ENCODE peak calls at places on chromosomes 4 and X, in five cellular contexts. Q is NCI-H187 treated with DMSO at 0.1 percent for 48 hours; A is AG08396; S is stimulated activated CD4-positive, alpha-beta T cell treated with anti-CD3 and anti-CD28 coated beads, Interleukin-4, amount 100 ng/mL, for 24 hours; Z is left kidney. K is an unnamed sample.
A peak's percentile ranks its signal among the peaks of the same experiment; 100 is the strongest.

GRCh38 chr4:42390622-42391355 is 6.5 kb upstream of the SHISA3 start:
- DNase-seq in Q (no peak), A (no peak), S (no peak), Z (peak; percentile 53), K (no peak)

GRCh38 chr4:14994242-14994641 is 8.0 kb upstream of the CPEB2 start:
- DNase-seq in Q (no peak), A (no peak), S (no peak), Z (no peak), K (no peak)

GRCh38 chr4:17981063-17981462 is 40.5 kb downstream of the LCORL start:
- DNase-seq in Q (no peak), A (no peak), S (no peak), Z (no peak), K (no peak)

GRCh38 chr4:167581449-167581965 is 347.2 kb upstream of the SPOCK3 start:
- DNase-seq in Q (no peak), A (no peak), S (no peak), Z (no peak), K (no peak)

GRCh38 chrX:20029728-20030127 is 38.9 kb upstream of the BCLAF3 start:
- DNase-seq in Q (no peak), A (no peak), S (no peak), Z (peak; percentile 12), K (no peak)

GRCh38 chr4:31193516-31193915 is 473.3 kb downstream of the PCDH7 start:
- DNase-seq in Q (no peak), A (no peak), S (no peak), Z (no peak), K (no peak)

GRCh38 chr4:131488772-131489171 is 1660.3 kb upstream of the PCDH10 start:
- DNase-seq in Q (no peak), A (no peak), S (no peak), Z (no peak), K (no peak)

GRCh38 chrX:52426810-52427209 is 58.0 kb downstream of the XAGE2 start:
- DNase-seq in Q (no peak), A (no peak), S (no peak), Z (no peak), K (no peak)

GRCh38 chr4:76306882-76307669 is 543 bp downstream of the STBD1 start:
- DNase-seq in Q (no peak), A (peak; percentile 81), S (peak; percentile 16), Z (peak; percentile 78), K (peak; percentile 15)

GRCh38 chr4:34182346-34182745 is 2062.0 kb downstream of the ARAP2 start:
- DNase-seq in Q (no peak), A (no peak), S (no peak), Z (no peak), K (no peak)

GRCh38 chr4:128347175-128347868 is 59.7 kb upstream of the PGRMC2 start:
- DNase-seq in Q (no peak), A (no peak), S (no peak), Z (no peak), K (no peak)

GRCh38 chr4:15332377-15332776 is 95.5 kb upstream of the C1QTNF7 start:
- DNase-seq in Q (no peak), A (no peak), S (no peak), Z (no peak), K (no peak)

GRCh38 chrX:6175914-6176313 is 52.8 kb downstream of the NLGN4X start:
- DNase-seq in Q (no peak), A (no peak), S (no peak), Z (no peak), K (no peak)

GRCh38 chr4:26839534-26839951 is 21.1 kb upstream of the STIM2 start:
- DNase-seq in Q (no peak), A (peak; percentile 28), S (no peak), Z (no peak), K (no peak)

GRCh38 chrX:154719132-154719675 is 31.7 kb downstream of the GAB3 start:
- DNase-seq in Q (no peak), A (no peak), S (peak; percentile 47), Z (no peak), K (no peak)

GRCh38 chr4:6087669-6088068 is 69.4 kb upstream of the C4orf50 start:
- DNase-seq in Q (no peak), A (no peak), S (no peak), Z (peak; percentile 78), K (no peak)

GRCh38 chr4:86060341-86060740 is 299.5 kb downstream of the MAPK10 start:
- DNase-seq in Q (no peak), A (no peak), S (no peak), Z (no peak), K (no peak)

GRCh38 chrX:131729295-131729694 is 185.4 kb downstream of the OR13H1 start:
- DNase-seq in Q (peak; percentile 73), A (peak; percentile 54), S (no peak), Z (no peak), K (no peak)

GRCh38 chr4:2662598-2662997 is 93.5 kb downstream of the TNIP2 start:
- DNase-seq in Q (no peak), A (peak; percentile 52), S (no peak), Z (no peak), K (no peak)

GRCh38 chrX:122582280-122582679 is 601.8 kb upstream of the GRIA3 start:
- DNase-seq in Q (no peak), A (no peak), S (no peak), Z (no peak), K (no peak)

K was measured in hypothalamus.